ENCODE peak calls at places on chromosome 21, in eight cellular contexts. E is nucleus accumbens; K is neural progenitor cell; M is activated CD8-positive, alpha-beta memory T cell treated with anti-CD3 and anti-CD28 coated beads for 48 hours; D is stimulated activated CD8-positive, alpha-beta memory T cell treated with anti-CD3 and anti-CD28 coated beads, Interleukin-12 subunit alpha, Interleukin-12 subunit beta, amount 100 ng/mL, for 1 hour; F is choroid plexus epithelial cell; J is psoas muscle; N is CD8-positive, alpha-beta memory T cell. Y is an unnamed sample.

GRCh38 chr21:36909901-36910561 is 56.4 kb downstream of the HLCS start:
- DNase-seq in E (no peak), J (no peak), D (no peak), F (peak), N (no peak), M (no peak), K (no peak), Y (peak)

GRCh38 chr21:26554365-26554764 is 18.7 kb downstream of the CYYR1 start:
- DNase-seq in E (no peak), J (no peak), D (no peak), N (no peak), K (no peak), F (no peak), M (no peak), Y (no peak)

GRCh38 chr21:35861656-35862055 is 198.7 kb downstream of the SETD4 start:
- DNase-seq in D (no peak), E (no peak), M (no peak), F (no peak), J (no peak), K (no peak), N (no peak), Y (no peak)

GRCh38 chr21:42545317-42545716 is 31.7 kb downstream of the SLC37A1 start:
- DNase-seq in J (no peak), M (no peak), D (no peak), K (no peak), F (no peak), N (no peak), E (no peak), Y (no peak)

GRCh38 chr21:29378814-29379213 is 80.1 kb downstream of the BACH1 start:
- DNase-seq in F (peak), N (no peak), J (no peak), M (no peak), E (no peak), K (no peak), D (no peak), Y (no peak)

GRCh38 chr21:42651515-42652401 is 1.7 kb upstream of the PDE9A start:
- DNase-seq in N (no peak), J (peak), E (peak), D (no peak), M (no peak), F (no peak), K (no peak), Y (no peak)

GRCh38 chr21:37800496-37801061 is 115.7 kb downstream of the KCNJ6 start:
- DNase-seq in J (no peak), M (no peak), F (peak), N (no peak), K (no peak), E (no peak), D (no peak), Y (no peak)

GRCh38 chr21:34878940-34879339 is 170.2 kb downstream of the RUNX1 start:
- DNase-seq in E (no peak), J (no peak), F (no peak), K (no peak), M (no peak), D (no peak), N (no peak), Y (peak)

GRCh38 chr21:46211376-46211775 is 17.2 kb downstream of the LSS start:
- DNase-seq in K (no peak), J (no peak), F (no peak), N (no peak), D (no peak), E (no peak), M (no peak), Y (no peak)

GRCh38 chr21:36757246-36757645 is 58.3 kb downstream of the SIM2 start:
- DNase-seq in E (no peak), F (peak), M (no peak), J (no peak), N (no peak), K (peak), D (no peak), Y (no peak)

GRCh38 chr21:35178812-35179211 is 129.7 kb upstream of the RUNX1 start:
- DNase-seq in K (no peak), D (no peak), N (no peak), M (no peak), E (no peak), J (no peak), F (no peak), Y (no peak)

GRCh38 chr21:26798856-26799751 is 46.1 kb downstream of the ADAMTS1 start:
- DNase-seq in D (no peak), N (no peak), K (no peak), F (no peak), M (no peak), E (no peak), J (no peak), Y (peak)

Y was measured in SJSA1.